ENCODE peak calls at places on chromosomes 4 and X, in four cellular contexts. P, J, K and B are unnamed samples.

GRCh38 chr4:7004331-7004730 is 38.8 kb upstream of the TADA2B start:
- DNase-seq in J (no peak), K (no peak), P (no peak), B (peak)

GRCh38 chr4:127832585-127832984 is 48.1 kb upstream of the PLK4 start:
- DNase-seq in K (no peak), J (no peak), P (no peak), B (no peak)

GRCh38 chr4:141802324-141802723 is 165.9 kb downstream of the IL15 start:
- DNase-seq in P (no peak), K (no peak), J (peak), B (no peak)

GRCh38 chrX:45851434-45851991 is 650.8 kb upstream of the DIPK2B start:
- DNase-seq in K (no peak), P (no peak), J (peak), B (peak)

GRCh38 chr4:1644906-1645657 is 39.0 kb downstream of the FAM53A start:
- DNase-seq in K (no peak), P (peak), J (no peak), B (peak)

GRCh38 chr4:151771664-151772063 is 10.9 kb upstream of the GATB start:
- DNase-seq in J (no peak), K (no peak), P (no peak), B (no peak)

GRCh38 chr4:127781303-127782024 is 658 bp upstream of the HSPA4L start:
- DNase-seq in K (peak), J (peak), P (no peak), B (peak)

GRCh38 chrX:69070949-69071650 is 94.2 kb downstream of the PJA1 start:
- DNase-seq in K (no peak), J (no peak), P (no peak), B (no peak)

GRCh38 chr4:172631832-172632231 is 536.8 kb upstream of the GALNT7 start:
- DNase-seq in P (no peak), J (no peak), K (no peak), B (no peak)

GRCh38 chr4:150423074-150423473 is 158.9 kb upstream of the MAB21L2 start:
- DNase-seq in J (no peak), P (no peak), K (no peak), B (no peak)

GRCh38 chr4:118941799-118942198 is 53.1 kb downstream of the SYNPO2 start:
- DNase-seq in J (peak), K (no peak), P (no peak), B (no peak)

GRCh38 chrX:97389761-97390192 is 506.1 kb downstream of the RPA4 start:
- DNase-seq in P (peak), J (peak), K (no peak), B (peak)

GRCh38 chr4:186587416-186588018 is 32.1 kb upstream of the MTNR1A start:
- DNase-seq in P (peak), K (peak), J (peak), B (peak)

GRCh38 chr4:33980361-33980760 is 2264.0 kb downstream of the ARAP2 start:
- DNase-seq in J (no peak), P (no peak), K (no peak), B (no peak)

GRCh38 chr4:74531952-74532794 is 87.2 kb downstream of the AREG start:
- DNase-seq in J (peak), K (no peak), P (peak), B (peak)

GRCh38 chr4:178316211-178316610 is 874.0 kb upstream of the AGA start:
- DNase-seq in J (no peak), P (no peak), K (no peak), B (no peak)

GRCh38 chrX:21708116-21708515 is 49.8 kb downstream of the SMPX start:
- DNase-seq in P (no peak), J (peak), K (no peak), B (no peak)

GRCh38 chr4:5357863-5358262 is 306.6 kb downstream of the STK32B start:
- DNase-seq in K (no peak), P (no peak), J (no peak), B (no peak)

GRCh38 chrX:70998402-70999027 is 67.6 kb upstream of the SLC7A3 start:
- DNase-seq in P (peak), J (peak), K (peak), B (peak)

GRCh38 chr4:7992846-7993245 is 53.2 kb upstream of the AFAP1 start:
- DNase-seq in P (no peak), K (no peak), J (no peak), B (no peak)

GRCh38 chr4:48008021-48008596 is 8.4 kb downstream of the CNGA1 start:
- DNase-seq in J (peak), K (no peak), P (no peak), B (no peak)

DNA sequence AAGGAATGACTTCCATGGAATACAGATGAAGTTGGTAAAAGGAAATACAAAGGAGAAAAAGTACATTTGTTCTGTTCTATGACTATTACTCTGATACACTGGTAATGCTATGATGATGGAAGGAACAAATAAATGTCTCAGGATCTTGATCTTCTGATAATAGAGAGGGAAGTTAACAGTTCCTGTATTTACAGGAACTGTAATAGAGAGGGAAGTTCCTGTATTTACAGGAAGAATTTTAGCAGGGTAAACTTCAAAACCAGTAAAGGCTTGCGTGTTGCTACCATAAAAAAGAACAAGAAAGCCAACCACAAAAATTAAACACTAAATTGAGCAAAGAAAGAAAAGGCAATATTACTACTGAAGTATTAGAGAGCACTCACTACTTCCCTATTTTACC is 91.7 kb upstream of the HPGD start:
- DNase-seq in K (no peak), J (peak), P (no peak), B (no peak)
- H3K27ac ChIP-seq in K (no peak), J (peak), P (no peak), B (no peak)

DNA sequence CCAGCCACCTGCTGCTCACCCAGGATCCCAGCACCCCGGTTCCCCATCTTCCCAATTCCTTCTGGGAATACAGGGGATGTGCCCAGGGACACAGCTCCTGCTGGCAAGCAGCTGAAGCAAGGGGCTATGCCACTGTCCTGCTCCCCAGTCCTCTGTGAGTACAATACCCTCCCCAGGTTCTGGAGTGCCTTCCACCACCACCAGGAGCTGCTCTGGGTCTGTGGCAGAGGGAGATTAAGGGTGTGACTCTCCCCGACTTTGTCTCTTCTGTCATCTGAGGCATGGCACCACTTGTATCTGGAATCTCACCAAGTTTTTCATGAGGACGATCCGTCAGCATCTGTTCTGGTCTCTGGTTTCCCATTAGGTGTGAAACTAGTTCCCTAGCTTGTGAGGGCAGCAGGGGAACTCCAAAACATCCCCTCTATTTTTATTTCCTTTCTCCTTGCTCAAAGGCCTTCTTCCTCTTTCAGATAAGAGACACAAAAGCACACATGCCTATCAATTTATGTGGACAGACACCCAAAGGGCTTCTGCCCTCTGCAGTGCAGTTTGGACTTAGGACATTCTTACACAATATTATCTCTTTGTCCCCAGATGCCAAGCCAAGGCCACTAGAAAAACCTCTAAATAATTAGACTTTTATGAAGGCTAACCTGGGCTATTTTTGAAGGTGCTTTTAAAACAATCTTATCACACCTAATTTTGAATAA is 26.8 kb downstream of the MGST2 start:
- DNase-seq in J (no peak), K (no peak), P (no peak), B (no peak)
- TF ChIP-seq CTCF in J (no peak), K (no peak), P (peak), B (no peak)

GRCh38 chr4:98539741-98540140 is 118.7 kb downstream of the TSPAN5 start:
- DNase-seq in J (no peak), K (no peak), P (no peak), B (no peak)

GRCh38 chr4:98542011-98542410 is 116.4 kb downstream of the TSPAN5 start:
- DNase-seq in P (no peak), K (no peak), J (peak), B (no peak)

GRCh38 chr4:98544141-98544817 is 114.1 kb downstream of the TSPAN5 start:
- DNase-seq in J (no peak), K (no peak), P (no peak), B (no peak)

GRCh38 chr4:98539299-98539698 is 119.1 kb downstream of the TSPAN5 start:
- DNase-seq in J (no peak), K (no peak), P (no peak), B (no peak)

DNA sequence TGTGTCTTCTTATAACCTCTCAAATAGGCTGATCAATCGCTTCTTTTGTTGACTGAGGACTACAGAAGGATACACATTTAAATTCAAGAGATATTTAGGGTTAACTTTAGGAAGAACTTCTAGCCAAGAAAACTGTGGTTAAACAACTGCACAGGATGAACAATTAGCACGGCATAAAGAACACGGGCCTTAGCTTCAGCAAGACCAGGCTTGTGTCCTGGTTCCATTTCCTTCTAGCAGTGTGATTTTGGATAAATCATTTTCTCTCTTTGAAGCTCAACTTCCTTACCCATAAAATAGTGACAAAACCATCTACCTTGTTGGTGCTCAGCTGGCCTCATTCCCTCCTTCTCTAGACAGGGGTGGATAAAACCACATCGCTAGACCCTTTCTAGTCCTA is 117.6 kb downstream of the TSPAN5 start:
- DNase-seq in J (no peak), K (no peak), P (no peak), B (no peak)
- H3K27ac ChIP-seq in J (no peak), K (no peak), P (no peak), B (peak)

DNA sequence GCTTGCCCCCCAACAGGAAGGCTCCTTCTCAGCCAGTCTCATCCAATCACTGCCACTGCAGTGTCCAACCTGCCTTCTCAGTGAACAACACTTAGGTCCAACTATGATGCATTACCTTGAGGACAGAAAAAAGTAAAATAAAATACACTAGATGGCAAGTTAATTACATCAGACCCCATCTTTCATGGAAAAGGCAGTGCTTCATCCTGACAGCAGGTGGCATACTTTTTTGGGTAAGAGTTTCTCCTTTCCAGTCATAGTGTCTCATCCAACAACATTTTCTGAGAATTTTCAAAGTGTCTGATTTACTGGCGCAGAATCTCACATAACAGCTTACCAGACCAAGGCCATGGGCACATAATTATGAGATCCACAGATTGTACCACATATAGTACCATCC is 1742.8 kb downstream of the PCDH7 start:
- DNase-seq in K (no peak), P (peak), J (peak), B (peak)
- TF ChIP-seq CTCF in K (no peak), P (peak), J (peak), B (peak)

DNA sequence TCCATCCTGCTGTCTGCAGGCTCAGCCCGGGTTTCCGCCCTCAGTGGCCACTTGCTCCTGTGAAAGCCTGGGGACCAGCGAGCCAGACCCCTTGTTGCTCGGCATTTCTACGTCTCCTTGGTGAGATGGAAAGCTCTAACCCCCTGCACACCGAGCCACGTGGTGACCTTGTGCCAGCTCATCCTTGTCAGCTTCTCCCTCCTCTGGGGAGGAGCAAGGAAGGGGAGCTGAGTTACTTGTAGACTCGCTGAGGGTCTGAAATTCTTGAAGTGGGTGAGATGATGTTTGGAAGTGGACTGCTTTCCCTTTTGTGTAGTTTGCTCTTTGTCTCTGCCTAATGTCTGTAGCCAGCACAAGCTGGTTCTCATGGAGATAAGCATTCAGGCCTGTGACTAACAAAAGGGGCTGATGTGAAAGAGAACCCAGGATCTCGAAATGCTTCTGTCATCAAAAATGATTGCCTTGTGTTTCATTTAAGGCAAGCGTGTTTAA is 29.3 kb downstream of the RGS12 start:
- DNase-seq in P (peak), J (no peak), K (no peak), B (no peak)
- H3K27ac ChIP-seq in P (no peak), J (no peak), K (peak), B (no peak)